ENCODE peak calls at places on chromosomes 3 and 15, in seven cellular contexts. A is aorta, H is Caco-2, E is HFF-Myc, F is epithelial cell of esophagus, G is MM.1S, Q is endodermal cell. V is an unnamed sample.

GRCh38 chr15:62488383-62488782 is 323.3 kb upstream of the C2CD4B start:
- DNase-seq in A (no peak), H (no peak), E (no peak), F (no peak), G (no peak), Q (no peak), V (no peak)

GRCh38 chr15:91555307-91555706 is 298.2 kb upstream of the SLCO3A1 start:
- DNase-seq in A (no peak), H (no peak), E (no peak), F (no peak), G (no peak), Q (peak; percentile 79), V (no peak)

GRCh38 chr3:184647405-184647936 is 64.4 kb downstream of the MAGEF1 start:
- DNase-seq in A (no peak), H (no peak), E (no peak), F (no peak), G (no peak), Q (no peak), V (no peak)

GRCh38 chr15:25094519-25094918 is 139.7 kb downstream of the SNRPN start:
- DNase-seq in A (no peak), H (no peak), E (no peak), F (no peak), G (no peak), Q (peak; percentile 22), V (no peak)

GRCh38 chr15:61155741-61156700 is 73.1 kb downstream of the RORA start:
- DNase-seq in A (no peak), H (no peak), E (no peak), F (peak; percentile 2), G (no peak), Q (peak; percentile 78), V (no peak)

GRCh38 chr15:42494998-42495360 is 455 bp upstream of the SNAP23 start:
- DNase-seq in A (peak; percentile 64), H (peak; percentile 18), E (peak; percentile 45), F (peak; percentile 67), G (peak; percentile 25), Q (no peak), V (no peak)

GRCh38 chr15:80242802-80243201 is 9.2 kb downstream of the CTXND1 start:
- DNase-seq in A (no peak), H (no peak), E (no peak), F (no peak), G (no peak), Q (no peak), V (no peak)

GRCh38 chr3:6560259-6560658 is 300.7 kb upstream of the GRM7 start:
- DNase-seq in A (no peak), H (no peak), E (no peak), F (no peak), G (no peak), Q (no peak), V (no peak)

GRCh38 chr15:78206326-78207109 is 27.8 kb downstream of the ACSBG1 start:
- DNase-seq in A (no peak), H (no peak), E (no peak), F (no peak), G (no peak), Q (peak; percentile 54), V (no peak)

GRCh38 chr3:197149528-197149927 is 119.9 kb upstream of the MELTF start:
- DNase-seq in A (no peak), H (no peak), E (no peak), F (no peak), G (no peak), Q (no peak), V (no peak)

GRCh38 chr3:44862221-44862637 is 517 bp downstream of the TMEM42 start:
- DNase-seq in A (no peak), H (no peak), E (no peak), F (peak; percentile 33), G (peak; percentile 33), Q (no peak), V (no peak)

GRCh38 chr15:55627730-55628368 is 39.7 kb upstream of the PYGO1 start:
- DNase-seq in A (no peak), H (peak; percentile 19), E (peak; percentile 72), F (peak; percentile 99), G (no peak), Q (peak; percentile 52), V (peak; percentile 29)

GRCh38 chr3:191721983-191722382 is 261.0 kb downstream of the PYDC2 start:
- DNase-seq in A (no peak), H (no peak), E (no peak), F (peak; percentile 70), G (no peak), Q (no peak), V (no peak)

GRCh38 chr3:65285956-65286355 is 598.2 kb upstream of the ADAMTS9 start:
- DNase-seq in A (no peak), H (no peak), E (no peak), F (no peak), G (no peak), Q (no peak), V (no peak)

GRCh38 chr3:72698154-72698917 is 149.9 kb downstream of the SHQ1 start:
- DNase-seq in A (no peak), H (no peak), E (no peak), F (no peak), G (no peak), Q (peak; percentile 88), V (no peak)

GRCh38 chr3:114035146-114035545 is 21.2 kb downstream of the CCDC191 start:
- DNase-seq in A (no peak), H (no peak), E (no peak), F (peak; percentile 2), G (no peak), Q (no peak), V (no peak)

GRCh38 chr3:156776046-156776445 is 50.1 kb upstream of the LEKR1 start:
- DNase-seq in A (no peak), H (no peak), E (no peak), F (no peak), G (no peak), Q (no peak), V (no peak)

GRCh38 chr3:79497447-79498111 is 270.2 kb downstream of the ROBO1 start:
- DNase-seq in A (no peak), H (no peak), E (no peak), F (peak; percentile 24), G (peak; percentile 14), Q (no peak), V (no peak)

GRCh38 chr3:46372492-46373359 is 2.0 kb downstream of the CCR5 start:
- DNase-seq in A (no peak), H (peak; percentile 33), E (no peak), F (peak; percentile 57), G (peak; percentile 79), Q (peak; percentile 42), V (no peak)

GRCh38 chr3:164458986-164459385 is 619.3 kb downstream of the SI start:
- DNase-seq in A (no peak), H (no peak), E (no peak), F (peak; percentile 6), G (no peak), Q (no peak), V (no peak)

GRCh38 chr3:69784854-69785523 is 45.7 kb downstream of the MITF start:
- DNase-seq in A (peak; percentile 82), H (no peak), E (peak; percentile 56), F (peak; percentile 78), G (no peak), Q (no peak), V (no peak)

GRCh38 chr15:48928877-48929538 is 34.7 kb downstream of the SHC4 start:
- DNase-seq in A (no peak), H (no peak), E (no peak), F (no peak), G (no peak), Q (no peak), V (no peak)

GRCh38 chr3:159763466-159764210 is 225.0 kb upstream of the IL12A start:
- DNase-seq in A (peak; percentile 83), H (peak; percentile 91), E (peak; percentile 67), F (peak; percentile 86), G (peak; percentile 83), Q (peak; percentile 95), V (peak; percentile 94)

GRCh38 chr3:51538115-51538458 is 432 bp upstream of the RAD54L2 start:
- DNase-seq in A (no peak), H (no peak), E (no peak), F (peak; percentile 11), G (peak; percentile 9), Q (no peak), V (no peak)

GRCh38 chr3:115469649-115470048 is 153.7 kb upstream of the GAP43 start:
- DNase-seq in A (no peak), H (no peak), E (peak; percentile 27), F (no peak), G (no peak), Q (no peak), V (no peak)

GRCh38 chr3:108818404-108818803 is 4.2 kb upstream of the TRAT1 start:
- DNase-seq in A (no peak), H (peak; percentile 56), E (no peak), F (peak; percentile 65), G (peak; percentile 86), Q (peak; percentile 82), V (peak; percentile 57)

GRCh38 chr15:52093539-52094502 is 18.8 kb downstream of the BCL2L10 start:
- DNase-seq in A (peak; percentile 72), H (no peak), E (peak; percentile 97), F (peak; percentile 98), G (no peak), Q (no peak), V (no peak)

DNA sequence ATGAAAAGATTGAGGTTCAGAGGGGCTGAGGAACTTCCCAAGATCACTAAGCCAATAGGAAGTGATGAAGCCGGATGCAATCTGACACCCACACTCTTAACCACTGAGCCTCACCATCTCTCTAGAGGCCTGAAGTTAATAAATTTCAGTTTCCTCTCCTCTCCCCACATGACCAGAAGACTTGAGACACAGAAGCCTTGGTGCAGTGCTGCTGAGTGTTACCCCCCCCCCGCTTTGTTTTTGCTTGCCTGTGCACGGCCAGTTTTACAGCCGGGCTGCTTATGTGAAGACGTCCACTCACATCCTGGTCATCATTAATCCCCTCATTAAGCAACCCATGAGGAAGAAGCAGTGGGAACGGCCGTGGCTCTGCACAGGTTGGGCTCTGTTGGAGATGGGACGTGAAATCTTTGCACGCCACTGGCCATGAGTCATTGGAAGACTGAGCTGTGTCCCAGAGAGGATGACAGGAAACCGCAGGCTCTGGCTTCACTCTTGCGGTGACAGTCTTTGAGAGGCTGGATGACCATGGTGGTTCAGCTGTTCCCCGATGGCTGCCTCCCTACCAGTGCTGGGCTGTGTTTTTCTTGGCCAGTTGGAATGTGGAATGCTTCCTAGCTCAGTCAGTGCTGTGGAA is 232.5 kb upstream of the LRTM1 start:
- DNase-seq in A (peak; percentile 76), H (no peak), E (peak; percentile 93), F (peak; percentile 1), G (no peak), Q (no peak), V (no peak)
- H3K4me3 ChIP-seq in A (no peak overlapping the region), H (no peak overlapping the region), E (peak overlapping the region; percentile 3), F (no peak overlapping the region), G (no peak overlapping the region), Q (no peak overlapping the region), V (no peak overlapping the region)

GRCh38 chr3:32819581-32820348 is 2.0 kb downstream of the TRIM71 start:
- DNase-seq in A (no peak), H (peak; percentile 75), E (no peak), F (no peak), G (no peak), Q (peak; percentile 69), V (no peak)
- H3K4me3 ChIP-seq in A (no peak overlapping the region), H (peak overlapping the region; percentile 78), E (no peak overlapping the region), F (no peak overlapping the region), G (no peak overlapping the region), Q (peak overlapping the region; percentile 91), V (peak overlapping the region; percentile 66)

GRCh38 chr3:172519241-172519640 is 4.0 kb downstream of the TNFSF10 start:
- DNase-seq in A (no peak), H (no peak), E (no peak), F (no peak), G (no peak), Q (no peak), V (no peak)
- H3K4me3 ChIP-seq in A (no peak overlapping the region), H (no peak overlapping the region), E (no peak overlapping the region), F (no peak overlapping the region), G (no peak overlapping the region), Q (no peak overlapping the region), V (no peak overlapping the region)

GRCh38 chr15:74784426-74784825 is 2.5 kb downstream of the CSK start:
- DNase-seq in A (no peak), H (no peak), E (no peak), F (no peak), G (peak; percentile 27), Q (no peak), V (no peak)
- H3K4me3 ChIP-seq in A (no peak overlapping the region), H (no peak overlapping the region), E (peak overlapping the region; percentile 62), F (no peak overlapping the region), G (peak overlapping the region; percentile 93), Q (no peak overlapping the region), V (peak overlapping the region; percentile 66)

V was measured in HAP-1.